ENCODE peak calls at places on chromosomes 5 and 9, in five cellular contexts. S is fibroblast of the conjunctiva; D is T-helper 2 cell; K is mucosa of gallbladder; Z is stimulated activated naive B cell treated with anti-CD40 and anti-IgM and Interleukin-4, amounts not matched to agents 10 μg/mL and 1 μg/mL and 100 μg/mL, for 72 hours. W is an unnamed sample.

GRCh38 chr5:113283558-113283957 is 151.2 kb downstream of the TSSK1B start:
- DNase-seq in S (no peak), K (no peak), D (no peak), Z (no peak), W (no peak)

GRCh38 chr5:169299651-169300467 is 1.1 kb downstream of the SLIT3 start:
- DNase-seq in K (no peak), Z (no peak), S (peak; percentile 43), D (no peak), W (no peak)

GRCh38 chr5:140214831-140215230 is 39.8 kb downstream of the CYSTM1 start:
- DNase-seq in Z (no peak), D (peak; percentile 32), K (no peak), S (peak; percentile 14), W (no peak)

GRCh38 chr5:151721087-151721646 is 34.5 kb upstream of the SPARC start:
- DNase-seq in S (no peak), D (peak; percentile 19), Z (peak; percentile 65), K (no peak), W (no peak)

GRCh38 chr5:80238778-80239679 is 16.8 kb downstream of the SERINC5 start:
- DNase-seq in K (peak; percentile 68), S (no peak), Z (no peak), D (no peak), W (no peak)

GRCh38 chr9:81874926-81875325 is 53.3 kb upstream of the SPATA31D4 start:
- DNase-seq in S (peak; percentile 49), Z (no peak), K (no peak), D (no peak), W (no peak)

GRCh38 chr5:111892949-111893348 is 136.0 kb upstream of the NREP start:
- DNase-seq in K (no peak), Z (no peak), S (no peak), D (no peak), W (no peak)

GRCh38 chr5:370959-371810 is 49.7 kb downstream of the AHRR start:
- DNase-seq in K (peak; percentile 9), S (no peak), Z (peak; percentile 0), D (no peak), W (peak; percentile 44)

GRCh38 chr5:179553875-179554274 is 3.5 kb downstream of the RUFY1 start:
- DNase-seq in K (no peak), D (no peak), Z (no peak), S (no peak), W (no peak)

GRCh38 chr9:134517069-134517680 is 124.4 kb upstream of the COL5A1 start:
- DNase-seq in D (no peak), K (no peak), Z (no peak), S (no peak), W (no peak)

GRCh38 chr9:91474656-91475055 is 51.0 kb upstream of the NFIL3 start:
- DNase-seq in K (no peak), Z (no peak), S (no peak), D (no peak), W (no peak)

GRCh38 chr9:114327749-114328148 is 1.9 kb upstream of the ORM2 start:
- DNase-seq in K (no peak), D (no peak), Z (no peak), S (no peak), W (no peak)

GRCh38 chr5:73230264-73231244 is 57.6 kb downstream of the TMEM174 start:
- DNase-seq in S (no peak), Z (no peak), K (no peak), D (no peak), W (no peak)

GRCh38 chr5:134555223-134555790 is 29.8 kb downstream of the JADE2 start:
- DNase-seq in D (peak; percentile 41), Z (no peak), S (no peak), K (no peak), W (no peak)

GRCh38 chr5:41843456-41844112 is 26.6 kb downstream of the OXCT1 start:
- DNase-seq in K (peak; percentile 21), S (peak; percentile 57), Z (no peak), D (peak; percentile 59), W (peak; percentile 46)

GRCh38 chr5:82164109-82164956 is 113.8 kb downstream of the RPS23 start:
- DNase-seq in Z (no peak), S (peak; percentile 87), D (no peak), K (no peak), W (no peak)

GRCh38 chr9:107733530-107733907 is 243.9 kb upstream of the KLF4 start:
- DNase-seq in Z (no peak), K (no peak), D (no peak), S (no peak), W (no peak)

GRCh38 chr5:68230285-68230684 is 14.7 kb downstream of the PIK3R1 start:
- DNase-seq in D (no peak), S (no peak), K (no peak), Z (no peak), W (no peak)

GRCh38 chr5:123371575-123372179 is 51.5 kb downstream of the CEP120 start:
- DNase-seq in S (no peak), D (no peak), K (peak; percentile 14), Z (no peak), W (no peak)

GRCh38 chr9:109448223-109448622 is 49.9 kb downstream of the PTPN3 start:
- DNase-seq in D (no peak), S (peak; percentile 9), K (no peak), Z (no peak), W (no peak)

GRCh38 chr9:1256178-1256577 is 206.0 kb downstream of the DMRT2 start:
- DNase-seq in S (no peak), Z (no peak), D (no peak), K (no peak), W (no peak)

GRCh38 chr5:66241136-66241825 is 97.2 kb downstream of the SREK1 start:
- DNase-seq in S (no peak), K (no peak), D (no peak), Z (no peak), W (no peak)

GRCh38 chr9:36221667-36222066 is 30.9 kb downstream of the CLTA start:
- DNase-seq in Z (no peak), K (no peak), D (no peak), S (no peak), W (no peak)

GRCh38 chr5:1779021-1779680 is 20.5 kb downstream of the MRPL36 start:
- DNase-seq in D (no peak), S (no peak), K (no peak), Z (no peak), W (no peak)

GRCh38 chr9:127778280-127779135 is at the start of gene SH2D3C:
- DNase-seq in S (no peak), Z (peak; percentile 59), K (no peak), D (peak; percentile 64), W (no peak)

GRCh38 chr5:108661590-108662219 is 86.0 kb upstream of the FER start:
- DNase-seq in D (no peak), Z (no peak), S (peak; percentile 37), K (peak; percentile 32), W (no peak)

GRCh38 chr5:107516452-107517184 is 154.1 kb downstream of the EFNA5 start:
- DNase-seq in D (no peak), S (peak; percentile 39), Z (no peak), K (no peak), W (no peak)

GRCh38 chr9:79946718-79947117 is 375.0 kb downstream of the TLE4 start:
- DNase-seq in D (no peak), Z (no peak), K (peak; percentile 30), S (no peak), W (peak; percentile 8)

GRCh38 chr5:102713682-102714231 is 41.3 kb upstream of the PAM start:
- DNase-seq in Z (no peak), K (no peak), D (no peak), S (no peak), W (no peak)

GRCh38 chr9:133105461-133105770 is 15.6 kb downstream of the RALGDS start:
- DNase-seq in S (no peak), K (no peak), D (no peak), Z (no peak), W (no peak)

GRCh38 chr5:77073667-77074066 is 13.4 kb downstream of the ZBED3 start:
- DNase-seq in D (no peak), S (no peak), K (no peak), Z (no peak), W (no peak)

GRCh38 chr9:112049834-112050516 is 125.1 kb downstream of the SUSD1 start:
- DNase-seq in S (no peak), Z (no peak), K (no peak), D (no peak), W (no peak)

GRCh38 chr5:178781936-178782335 is 51.5 kb upstream of the ZNF354A start:
- DNase-seq in S (no peak), K (no peak), Z (no peak), D (no peak), W (no peak)

GRCh38 chr5:95812100-95812472 is 10.4 kb downstream of the GLRX start:
- DNase-seq in K (no peak), Z (no peak), S (no peak), D (peak; percentile 27), W (no peak)

GRCh38 chr9:134597041-134597913 is 44.3 kb upstream of the COL5A1 start:
- DNase-seq in K (no peak), S (no peak), D (no peak), Z (no peak), W (no peak)

GRCh38 chr5:140358738-140359310 is 1.2 kb upstream of the SLC4A9 start:
- DNase-seq in S (no peak), D (no peak), K (no peak), Z (no peak), W (no peak)

GRCh38 chr5:149834246-149834855 is 104.2 kb downstream of the PPARGC1B start:
- DNase-seq in K (peak; percentile 62), S (peak; percentile 89), D (peak; percentile 75), Z (peak; percentile 33), W (peak; percentile 10)

GRCh38 chr9:79184821-79185220 is 386.9 kb upstream of the TLE4 start:
- DNase-seq in D (no peak), S (no peak), Z (no peak), K (no peak), W (no peak)

GRCh38 chr9:126696091-126696763 is 82.5 kb downstream of the LMX1B start:
- DNase-seq in D (no peak), Z (no peak), S (no peak), K (no peak), W (no peak)

W was measured in DMS153.